ENCODE peak calls at places on chromosomes 6 and 20, in seven cellular contexts. G, Q, N, I, O, Y and H are unnamed samples.

GRCh38 chr6:155498370-155498769 is 42.7 kb upstream of the NOX3 start:
- DNase-seq in G (peak), Q (no peak), N (no peak), I (no peak), O (peak), Y (no peak), H (no peak)

GRCh38 chr6:2818593-2818992 is 23.1 kb downstream of the SERPINB1 start:
- DNase-seq in G (peak), Q (no peak), N (peak), I (no peak), O (no peak), Y (no peak), H (no peak)

GRCh38 chr6:155163616-155164015 is 100.2 kb upstream of the CLDN20 start:
- DNase-seq in G (no peak), Q (no peak), N (no peak), I (no peak), O (no peak), Y (no peak), H (no peak)

GRCh38 chr6:130120731-130121130 is 102.0 kb downstream of the SAMD3 start:
- DNase-seq in G (no peak), Q (no peak), N (no peak), I (no peak), O (no peak), Y (no peak), H (no peak)

GRCh38 chr6:142952614-142953013 is 7.6 kb upstream of the HIVEP2 start:
- DNase-seq in G (no peak), Q (no peak), N (no peak), I (no peak), O (peak), Y (no peak), H (no peak)

GRCh38 chr6:10690651-10691445 is 3.6 kb downstream of the C6orf52 start:
- DNase-seq in G (no peak), Q (no peak), N (no peak), I (no peak), O (no peak), Y (no peak), H (no peak)

GRCh38 chr20:32820698-32821378 is 1.1 kb downstream of the MAPRE1 start:
- DNase-seq in G (no peak), Q (no peak), N (no peak), I (no peak), O (peak), Y (no peak), H (no peak)

GRCh38 chr6:4388675-4389074 is 253.3 kb upstream of the ECI2 start:
- DNase-seq in G (no peak), Q (no peak), N (no peak), I (no peak), O (no peak), Y (no peak), H (no peak)

GRCh38 chr6:13488015-13488895 is 855 bp upstream of the GFOD1 start:
- DNase-seq in G (peak), Q (no peak), N (no peak), I (no peak), O (no peak), Y (peak), H (no peak)

GRCh38 chr6:30626484-30627366 is at the start of gene ATAT1:
- DNase-seq in G (peak), Q (peak), N (peak), I (peak), O (peak), Y (peak), H (peak)

GRCh38 chr20:51193066-51193772 is 170.3 kb upstream of the KCNG1 start:
- DNase-seq in G (peak), Q (no peak), N (peak), I (no peak), O (no peak), Y (no peak), H (no peak)

GRCh38 chr20:10463622-10464021 is 28.5 kb downstream of the SLX4IP start:
- DNase-seq in G (no peak), Q (no peak), N (peak), I (no peak), O (no peak), Y (no peak), H (no peak)

GRCh38 chr6:90758741-90759140 is 171.9 kb upstream of the MAP3K7 start:
- DNase-seq in G (no peak), Q (no peak), N (no peak), I (no peak), O (no peak), Y (no peak), H (no peak)

GRCh38 chr6:11912420-11912819 is 99.7 kb upstream of the HIVEP1 start:
- DNase-seq in G (no peak), Q (no peak), N (peak), I (no peak), O (no peak), Y (no peak), H (no peak)

GRCh38 chr20:31484001-31484400 is 8.9 kb downstream of the REM1 start:
- DNase-seq in G (no peak), Q (no peak), N (no peak), I (no peak), O (no peak), Y (peak), H (no peak)

GRCh38 chr20:4894409-4894808 is 106.9 kb downstream of the SLC23A2 start:
- DNase-seq in G (no peak), Q (no peak), N (no peak), I (no peak), O (no peak), Y (no peak), H (no peak)

GRCh38 chr20:48196486-48196885 is 411.2 kb upstream of the SULF2 start:
- DNase-seq in G (no peak), Q (no peak), N (no peak), I (no peak), O (no peak), Y (no peak), H (no peak)

GRCh38 chr20:11375368-11375767 is 542.3 kb upstream of the BTBD3 start:
- DNase-seq in G (no peak), Q (no peak), N (no peak), I (no peak), O (no peak), Y (no peak), H (no peak)

GRCh38 chr20:41770427-41770826 is 152.2 kb upstream of the CHD6 start:
- DNase-seq in G (no peak), Q (no peak), N (no peak), I (no peak), O (no peak), Y (no peak), H (no peak)

GRCh38 chr6:47476794-47477496 is 644 bp upstream of the CD2AP start:
- DNase-seq in G (no peak), Q (no peak), N (peak), I (no peak), O (peak), Y (no peak), H (no peak)

GRCh38 chr20:3106658-3107463 is 22.3 kb upstream of the AVP start:
- DNase-seq in G (no peak), Q (no peak), N (no peak), I (no peak), O (no peak), Y (no peak), H (no peak)

GRCh38 chr20:5933802-5934436 is 16.4 kb downstream of the TRMT6 start:
- DNase-seq in G (no peak), Q (no peak), N (peak), I (no peak), O (peak), Y (no peak), H (no peak)
- TF ChIP-seq CTCF in G (no peak), Q (no peak), N (peak), I (peak), O (peak), Y (peak), H (no peak)

GRCh38 chr6:89355511-89356185 is 3.1 kb upstream of the UBE2J1 start:
- DNase-seq in G (no peak), Q (no peak), N (no peak), I (no peak), O (no peak), Y (no peak), H (no peak)
- H3K27ac ChIP-seq in G (no peak), Q (no peak), N (no peak), I (no peak), O (peak), Y (no peak), H (no peak)

DNA sequence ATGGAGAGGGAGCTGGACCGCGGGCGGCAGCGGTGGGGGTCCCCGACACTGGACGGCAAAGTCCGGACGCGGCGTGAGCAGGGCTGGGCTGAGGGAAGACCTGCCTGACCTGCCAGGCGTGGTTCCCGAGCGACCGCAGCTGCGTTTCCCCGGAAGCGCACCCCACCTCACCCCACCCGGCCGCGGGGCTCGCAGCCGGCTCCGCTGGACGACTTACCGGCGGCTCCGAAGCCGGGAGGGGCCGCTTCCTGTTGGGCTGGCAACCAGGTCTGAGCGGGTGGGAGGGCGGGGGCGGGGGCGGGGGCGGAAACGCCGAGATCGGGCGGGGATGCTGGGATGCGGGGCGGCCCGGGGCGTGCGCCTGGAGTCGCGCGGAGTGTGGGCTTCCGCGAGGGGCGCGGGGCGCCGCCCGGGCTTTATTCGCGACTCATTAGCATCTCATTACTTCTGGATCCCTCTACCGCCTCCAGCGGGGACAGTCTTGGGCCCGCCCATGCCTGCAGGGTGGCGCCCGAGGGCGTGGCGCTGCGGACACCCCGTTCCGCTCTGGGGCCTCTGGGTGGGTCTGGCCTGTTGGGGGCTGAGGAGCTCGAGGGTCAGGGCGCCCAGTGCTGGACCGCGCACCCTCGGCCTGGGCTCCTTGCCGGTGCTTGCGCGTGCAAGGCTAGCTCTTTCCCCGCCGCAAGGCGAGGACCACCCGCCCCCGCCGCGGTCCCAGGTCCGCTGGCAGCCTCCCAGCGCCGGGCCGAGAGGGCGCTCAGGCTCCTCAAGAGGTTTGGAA is at the start of gene MICAL1:
- DNase-seq in G (peak), Q (peak), N (peak), I (no peak), O (peak), Y (peak), H (peak)
- TF ChIP-seq CTCF in G (no peak), Q (no peak), N (no peak), I (no peak), O (peak), Y (peak), H (no peak)

GRCh38 chr6:109945091-109945490 is 33.0 kb upstream of the GPR6 start:
- DNase-seq in G (no peak), Q (no peak), N (no peak), I (no peak), O (no peak), Y (no peak), H (no peak)
- H3K27ac ChIP-seq in G (no peak), Q (no peak), N (peak), I (no peak), O (no peak), Y (no peak), H (no peak)

GRCh38 chr6:137641474-137642077 is 147.4 kb upstream of the OLIG3 start:
- DNase-seq in G (peak), Q (peak), N (peak), I (peak), O (peak), Y (peak), H (peak)
- TF ChIP-seq CTCF in G (peak), Q (peak), N (peak), I (peak), O (peak), Y (peak), H (peak)

GRCh38 chr6:56951049-56951816 is 3.7 kb upstream of the BEND6 start:
- DNase-seq in G (no peak), Q (no peak), N (no peak), I (no peak), O (no peak), Y (no peak), H (no peak)
- H3K27ac ChIP-seq in G (no peak), Q (no peak), N (no peak), I (no peak), O (no peak), Y (no peak), H (no peak)